ENCODE peak calls at places on chromosome 21, in six cellular contexts. M, U, W, N, Z and X are unnamed samples.

GRCh38 chr21:43921602-43921978 is 56.6 kb downstream of the AGPAT3 start:
- DNase-seq in Z (no peak), N (no peak), M (peak), W (no peak), U (no peak), X (no peak)

GRCh38 chr21:42609806-42610205 is 43.6 kb upstream of the PDE9A start:
- DNase-seq in N (no peak), Z (no peak), W (no peak), U (peak), M (no peak), X (no peak)

GRCh38 chr21:44739316-44739715 is 27.9 kb upstream of the TSPEAR start:
- DNase-seq in W (no peak), U (no peak), M (no peak), Z (no peak), N (no peak), X (no peak)

GRCh38 chr21:33036430-33037162 is 10.9 kb downstream of the OLIG2 start:
- DNase-seq in N (peak), M (no peak), W (peak), U (no peak), Z (no peak), X (peak)

GRCh38 chr21:35021546-35021945 is 27.6 kb downstream of the RUNX1 start:
- DNase-seq in W (no peak), M (no peak), N (no peak), Z (no peak), U (no peak), X (no peak)

GRCh38 chr21:29187939-29188338 is 57.5 kb downstream of the MAP3K7CL start:
- DNase-seq in W (peak), U (peak), N (no peak), Z (no peak), M (no peak), X (no peak)

GRCh38 chr21:15140321-15141019 is 75.7 kb upstream of the NRIP1 start:
- DNase-seq in W (no peak), M (no peak), N (no peak), Z (peak), U (peak), X (no peak)

GRCh38 chr21:30014883-30015282 is 75.1 kb upstream of the GRIK1 start:
- DNase-seq in Z (no peak), M (no peak), U (no peak), N (no peak), W (no peak), X (no peak)

GRCh38 chr21:42060166-42060565 is 11.0 kb upstream of the UMODL1 start:
- DNase-seq in U (no peak), W (no peak), M (no peak), N (no peak), Z (no peak), X (peak)

GRCh38 chr21:45164838-45165237 is 90.5 kb downstream of the ADARB1 start:
- DNase-seq in M (no peak), W (no peak), Z (no peak), N (no peak), U (no peak), X (no peak)

GRCh38 chr21:43697758-43698643 is 20.9 kb upstream of the PDXK start:
- DNase-seq in Z (no peak), N (no peak), U (no peak), W (no peak), M (no peak), X (peak)

GRCh38 chr21:41956926-41957729 is 3.3 kb upstream of the C2CD2 start:
- DNase-seq in Z (no peak), U (peak), W (peak), M (no peak), N (no peak), X (no peak)

GRCh38 chr21:29297483-29298347 is 1.0 kb upstream of the BACH1 start:
- DNase-seq in M (no peak), N (no peak), U (no peak), W (no peak), Z (no peak), X (no peak)

GRCh38 chr21:33441489-33442477 is 38.0 kb downstream of the TMEM50B start:
- DNase-seq in U (peak), M (no peak), Z (no peak), W (peak), N (no peak), X (peak)

GRCh38 chr21:43337901-43338655 is 88.9 kb downstream of the SIK1 start:
- DNase-seq in U (no peak), N (peak), W (no peak), M (no peak), Z (no peak), X (no peak)

GRCh38 chr21:39048064-39048463 is 135.2 kb downstream of the PSMG1 start:
- DNase-seq in W (peak), Z (no peak), U (no peak), M (no peak), N (no peak), X (no peak)

GRCh38 chr21:36321325-36322082 is 1.5 kb downstream of the MORC3 start:
- DNase-seq in Z (no peak), W (peak), M (no peak), U (peak), N (no peak), X (no peak)

GRCh38 chr21:14070049-14070893 is 140.5 kb downstream of the LIPI start:
- DNase-seq in W (no peak), N (no peak), M (no peak), Z (no peak), U (no peak), X (peak)

GRCh38 chr21:38468989-38469388 is 29.3 kb downstream of the ERG start:
- DNase-seq in N (no peak), W (no peak), M (no peak), Z (no peak), U (no peak), X (no peak)

GRCh38 chr21:42461881-42462877 is 33.8 kb downstream of the RSPH1 start:
- DNase-seq in N (no peak), Z (no peak), W (no peak), U (peak), M (no peak), X (no peak)